ENCODE peak calls at places on chromosomes 5 and 9, in seven cellular contexts. E, W, S, O, F, D and M are unnamed samples.

GRCh38 chr5:142821027-142821732 is 51.0 kb downstream of the ARHGAP26 start:
- DNase-seq in F (no peak), W (no peak), S (no peak), E (no peak), O (no peak), D (no peak), M (no peak)

GRCh38 chr9:118522093-118523028 is 818.2 kb downstream of the TLR4 start:
- DNase-seq in F (no peak), S (no peak), E (no peak), O (peak; percentile 90), W (no peak), D (no peak), M (no peak)

GRCh38 chr5:148808864-148809642 is 17.4 kb upstream of the ADRB2 start:
- DNase-seq in O (no peak), E (no peak), D (no peak), W (no peak), S (no peak), F (peak; percentile 70), M (no peak)

GRCh38 chr9:115746496-115746895 is 407.1 kb upstream of the PAPPA start:
- DNase-seq in E (no peak), S (no peak), W (no peak), F (no peak), O (no peak), D (no peak), M (no peak)

GRCh38 chr5:180120221-180121101 is 48.9 kb upstream of the RNF130 start:
- DNase-seq in O (no peak), F (no peak), E (no peak), D (no peak), S (no peak), W (peak; percentile 12), M (no peak)

GRCh38 chr9:109383947-109384346 is 63.1 kb upstream of the EPB41L4B start:
- DNase-seq in F (no peak), D (no peak), E (no peak), W (no peak), O (no peak), S (no peak), M (no peak)

GRCh38 chr5:122492675-122493074 is 180.6 kb downstream of the SNCAIP start:
- DNase-seq in D (no peak), W (no peak), O (peak; percentile 76), E (peak; percentile 24), F (no peak), S (no peak), M (no peak)

GRCh38 chr9:71223953-71224538 is 102.6 kb upstream of the TRPM3 start:
- DNase-seq in F (no peak), D (no peak), E (no peak), O (peak; percentile 62), W (no peak), S (no peak), M (no peak)

GRCh38 chr9:32015795-32016194 is 368.6 kb upstream of the ACO1 start:
- DNase-seq in W (no peak), F (no peak), O (no peak), E (no peak), S (no peak), D (no peak), M (no peak)

GRCh38 chr9:13992136-13992798 is 321.7 kb downstream of the NFIB start:
- DNase-seq in D (no peak), O (no peak), S (no peak), F (no peak), W (no peak), E (no peak), M (no peak)

GRCh38 chr9:76866689-76867088 is 39.2 kb downstream of the PRUNE2 start:
- DNase-seq in W (peak; percentile 46), D (peak; percentile 95), O (peak; percentile 46), F (no peak), S (no peak), E (no peak), M (no peak)

GRCh38 chr9:135220601-135221575 is 133.4 kb downstream of the OLFM1 start:
- DNase-seq in O (no peak), D (no peak), W (no peak), F (no peak), S (no peak), E (no peak), M (no peak)

GRCh38 chr9:88481933-88482332 is 53.0 kb upstream of the NXNL2 start:
- DNase-seq in F (no peak), W (no peak), O (no peak), E (no peak), D (no peak), S (no peak), M (no peak)

GRCh38 chr5:105868038-105868775 is 1802.5 kb downstream of the EFNA5 start:
- DNase-seq in E (no peak), D (no peak), W (no peak), S (no peak), O (peak; percentile 18), F (no peak), M (no peak)

GRCh38 chr5:148957591-148958202 is 105.2 kb downstream of the SH3TC2 start:
- DNase-seq in S (no peak), W (no peak), F (peak; percentile 43), E (no peak), D (peak; percentile 43), O (peak; percentile 87), M (no peak)

GRCh38 chr9:134258828-134259546 is 67.3 kb upstream of the RXRA start:
- DNase-seq in E (no peak), D (no peak), W (no peak), F (no peak), O (no peak), S (peak; percentile 64), M (no peak)

DNA sequence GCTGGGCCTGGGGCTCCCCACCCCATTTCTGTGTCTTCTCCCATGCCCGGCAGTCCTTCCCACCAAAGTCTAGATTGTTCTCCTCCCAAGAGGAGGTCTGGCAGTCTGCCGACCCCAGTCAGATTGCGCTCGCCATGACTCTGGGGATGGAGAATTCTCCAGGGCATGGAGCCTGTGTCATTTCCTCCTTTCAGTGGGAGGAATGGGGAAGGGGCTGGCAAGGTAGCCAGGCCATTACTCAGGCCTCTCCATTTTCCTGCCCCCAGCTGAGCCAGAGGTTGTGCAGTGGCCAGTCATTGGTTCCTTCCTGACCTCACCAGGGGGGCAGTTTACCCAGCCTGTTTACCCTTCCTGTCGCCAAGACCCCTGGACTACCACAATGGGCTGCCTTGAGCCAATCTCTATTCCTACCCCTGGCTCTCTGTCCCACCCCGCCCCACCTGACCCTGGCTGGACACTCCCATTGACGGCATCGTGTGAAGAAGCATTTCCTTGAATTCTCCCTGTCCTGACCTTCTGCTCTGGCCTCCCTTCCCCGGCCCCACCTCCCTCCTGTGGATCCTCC is 628 bp downstream of the SYNPO start:
- DNase-seq in S (no peak), W (peak; percentile 77), E (no peak), F (no peak), O (no peak), D (peak; percentile 77), M (peak; percentile 54)
- H3K4me3 ChIP-seq in S (no peak overlapping the region), W (no peak overlapping the region), E (no peak overlapping the region), F (peak overlapping the region; percentile 27), O (no peak overlapping the region), D (peak overlapping the region; percentile 50), M (peak overlapping the region; percentile 5)

GRCh38 chr5:14452685-14453084 is 128.9 kb upstream of the OTULINL start:
- DNase-seq in W (no peak), O (no peak), E (no peak), F (no peak), S (no peak), D (peak; percentile 58), M (no peak)
- H3K27ac ChIP-seq in W (peak overlapping the region; percentile 79), O (peak overlapping the region; percentile 28), E (no peak overlapping the region), F (peak overlapping the region; percentile 10), S (peak overlapping the region; percentile 20), D (peak overlapping the region; percentile 52), M (peak overlapping the region; percentile 30)

GRCh38 chr5:90558344-90559192 is at the start of gene ADGRV1:
- DNase-seq in F (no peak), D (peak; percentile 1), W (peak; percentile 37), S (peak; percentile 73), E (peak; percentile 86), O (peak; percentile 98), M (no peak)
- H3K4me3 ChIP-seq in F (peak within 1 kb of the TSS; percentile 34), D (no peak within 1 kb of the TSS), W (peak within 1 kb of the TSS; percentile 20), S (peak within 1 kb of the TSS; percentile 32), E (peak within 1 kb of the TSS; percentile 62), O (peak within 1 kb of the TSS; percentile 80), M (peak within 1 kb of the TSS; percentile 24)

GRCh38 chr5:9183989-9184388 is 361.9 kb downstream of the SEMA5A start:
- DNase-seq in O (no peak), S (no peak), D (no peak), F (no peak), W (no peak), E (no peak), M (no peak)

GRCh38 chr5:9187614-9188013 is 358.3 kb downstream of the SEMA5A start:
- DNase-seq in F (no peak), E (no peak), W (no peak), D (no peak), O (no peak), S (no peak), M (no peak)

GRCh38 chr5:9186069-9186468 is 359.8 kb downstream of the SEMA5A start:
- DNase-seq in F (no peak), O (no peak), S (no peak), D (no peak), W (no peak), E (no peak), M (no peak)

GRCh38 chr5:9188131-9188530 is 357.7 kb downstream of the SEMA5A start:
- DNase-seq in O (no peak), E (no peak), W (no peak), D (peak; percentile 96), S (no peak), F (no peak), M (no peak)

GRCh38 chr5:9183306-9183705 is 362.6 kb downstream of the SEMA5A start:
- DNase-seq in D (no peak), S (no peak), O (no peak), E (no peak), F (no peak), W (no peak), M (no peak)
- H3K27ac ChIP-seq in D (no peak overlapping the region), S (no peak overlapping the region), O (no peak overlapping the region), E (no peak overlapping the region), F (no peak overlapping the region), W (no peak overlapping the region), M (no peak overlapping the region)

GRCh38 chr5:63958654-63959053 is 3.6 kb downstream of the HTR1A start:
- DNase-seq in D (no peak), E (no peak), O (peak; percentile 31), S (no peak), W (no peak), F (no peak), M (no peak)
- H3K4me3 ChIP-seq in D (no peak overlapping the region), E (no peak overlapping the region), O (peak overlapping the region; percentile 75), S (no peak overlapping the region), W (no peak overlapping the region), F (no peak overlapping the region), M (no peak overlapping the region)